ENCODE peak calls at places on chromosomes 1 and 21, in ten cellular contexts. I is HEK293T; V is NCI-H1105; G is NCI-H187; B is activated CD4-positive, alpha-beta T cell treated with anti-CD3 and anti-CD28 coated beads, Interleukin-2, amount 50 U/mL, for 24 hours; F is HAP-1; R is nucleus accumbens; D is immature natural killer cell; Z is LoVo; L is naive B cell. P is an unnamed sample.

GRCh38 chr21:42878993-42879787 is at the start of gene WDR4:
- DNase-seq in I (peak; percentile 100), V (peak; percentile 96), G (peak; percentile 97), B (peak; percentile 99), F (peak; percentile 97), R (peak; percentile 91), D (peak; percentile 99), Z (peak; percentile 98), L (peak; percentile 99), P (peak; percentile 95)

GRCh38 chr1:36154765-36155559 is 998 bp upstream of the MAP7D1 start:
- DNase-seq in I (no peak), V (no peak), G (no peak), B (no peak), F (peak; percentile 47), R (no peak), D (no peak), Z (no peak), L (no peak), P (peak; percentile 22)

GRCh38 chr1:37875833-37876232 is 16.4 kb upstream of the MTF1 start:
- DNase-seq in I (peak; percentile 16), V (no peak), G (no peak), B (no peak), F (no peak), R (no peak), D (no peak), Z (no peak), L (no peak), P (no peak)

GRCh38 chr1:198794498-198794897 is 155.7 kb downstream of the PTPRC start:
- DNase-seq in I (no peak), V (no peak), G (no peak), B (no peak), F (no peak), R (no peak), D (no peak), Z (no peak), L (no peak), P (no peak)

GRCh38 chr1:184755226-184756065 is 788 bp upstream of the EDEM3 start:
- DNase-seq in I (peak; percentile 22), V (no peak), G (no peak), B (no peak), F (peak; percentile 32), R (peak; percentile 29), D (no peak), Z (peak; percentile 25), L (no peak), P (peak; percentile 49)

GRCh38 chr1:171841931-171842723 is 829 bp downstream of the DNM3 start:
- DNase-seq in I (peak; percentile 48), V (no peak), G (no peak), B (no peak), F (peak; percentile 35), R (peak; percentile 27), D (peak; percentile 10), Z (no peak), L (peak; percentile 20), P (peak; percentile 41)

GRCh38 chr1:55402676-55403464 is 187.7 kb upstream of the USP24 start:
- DNase-seq in I (no peak), V (no peak), G (no peak), B (no peak), F (no peak), R (no peak), D (no peak), Z (no peak), L (no peak), P (no peak)

GRCh38 chr1:228276361-228276831 is 68.6 kb downstream of the OBSCN start:
- DNase-seq in I (no peak), V (no peak), G (no peak), B (no peak), F (peak; percentile 5), R (no peak), D (peak; percentile 14), Z (no peak), L (peak; percentile 16), P (no peak)

GRCh38 chr1:110281363-110282290 is 57.5 kb upstream of the RBM15 start:
- DNase-seq in I (no peak), V (peak; percentile 81), G (no peak), B (no peak), F (no peak), R (no peak), D (no peak), Z (no peak), L (no peak), P (no peak)

GRCh38 chr1:107669996-107670395 is 295.0 kb downstream of the VAV3 start:
- DNase-seq in I (no peak), V (peak; percentile 79), G (no peak), B (no peak), F (no peak), R (no peak), D (no peak), Z (no peak), L (no peak), P (no peak)

P was measured in midbrain.